ENCODE peak calls at places on chromosomes 11 and 22, in four cellular contexts. T, G, P and Q are unnamed samples.
A peak's percentile ranks its signal among the peaks of the same experiment; 100 is the strongest.

GRCh38 chr11:11988099-11988651 is 20.3 kb downstream of the DKK3 start:
- DNase-seq in T (no peak), G (no peak), P (no peak), Q (no peak)

GRCh38 chr11:32586576-32587190 is 3.1 kb downstream of the EIF3M start:
- DNase-seq in T (no peak), G (peak; percentile 46), P (no peak), Q (peak; percentile 41)

GRCh38 chr11:26527685-26528084 is 44.4 kb downstream of the MUC15 start:
- DNase-seq in T (no peak), G (no peak), P (no peak), Q (no peak)

GRCh38 chr11:1207451-1208360 is 15.2 kb upstream of the MUC5B start:
- DNase-seq in T (no peak), G (no peak), P (no peak), Q (peak; percentile 13)

GRCh38 chr11:15765530-15765929 is 590.8 kb downstream of the SOX6 start:
- DNase-seq in T (no peak), G (no peak), P (no peak), Q (no peak)

GRCh38 chr11:17244046-17244445 is 32.5 kb upstream of the NUCB2 start:
- DNase-seq in T (no peak), G (no peak), P (peak; percentile 52), Q (no peak)

GRCh38 chr11:125593113-125593761 is 585 bp downstream of the STT3A start:
- DNase-seq in T (no peak), G (peak; percentile 60), P (no peak), Q (no peak)

GRCh38 chr22:32323513-32324164 is 34.0 kb upstream of the RFPL3 start:
- DNase-seq in T (no peak), G (no peak), P (no peak), Q (no peak)

GRCh38 chr22:21025266-21025665 is 7.1 kb downstream of the SLC7A4 start:
- DNase-seq in T (no peak), G (no peak), P (no peak), Q (no peak)

GRCh38 chr11:32090774-32091370 is at the start of gene RCN1:
- DNase-seq in T (peak; percentile 47), G (peak; percentile 13), P (no peak), Q (peak; percentile 93)

GRCh38 chr11:95371147-95371546 is 140.1 kb upstream of the SESN3 start:
- DNase-seq in T (no peak), G (no peak), P (no peak), Q (no peak)

GRCh38 chr11:65311197-65311631 is 3.5 kb upstream of the CDC42EP2 start:
- DNase-seq in T (no peak), G (no peak), P (no peak), Q (no peak)

GRCh38 chr11:1200611-1201191 is 22.2 kb upstream of the MUC5B start:
- DNase-seq in T (no peak), G (no peak), P (no peak), Q (no peak)

GRCh38 chr11:130631119-130631518 is 182.7 kb downstream of the ADAMTS15 start:
- DNase-seq in T (no peak), G (no peak), P (no peak), Q (no peak)

GRCh38 chr11:65452806-65453490 is 30.4 kb downstream of the NEAT1 start:
- DNase-seq in T (no peak), G (no peak), P (no peak), Q (peak; percentile 84)

GRCh38 chr22:26610983-26611382 is 6.8 kb downstream of the CRYBB1 start:
- DNase-seq in T (no peak), G (no peak), P (no peak), Q (no peak)

GRCh38 chr11:23789938-23790371 is 706.9 kb upstream of the LUZP2 start:
- DNase-seq in T (no peak), G (no peak), P (no peak), Q (no peak)

GRCh38 chr11:105181100-105181499 is 41.5 kb upstream of the CARD18 start:
- DNase-seq in T (no peak), G (no peak), P (no peak), Q (no peak)

GRCh38 chr11:125517116-125517804 is 21.2 kb upstream of the FEZ1 start:
- DNase-seq in T (peak; percentile 76), G (no peak), P (no peak), Q (peak; percentile 61)

GRCh38 chr11:70481625-70482528 is 83.5 kb downstream of the CTTN start:
- DNase-seq in T (no peak), G (no peak), P (no peak), Q (no peak)

GRCh38 chr22:18970180-18970947 is 34.3 kb upstream of the PRODH start:
- DNase-seq in T (no peak), G (no peak), P (no peak), Q (peak; percentile 85)

GRCh38 chr11:30585067-30585891 is 874 bp downstream of the MPPED2 start:
- DNase-seq in T (no peak), G (no peak), P (no peak), Q (peak; percentile 79)

GRCh38 chr22:48391171-48391711 is 1436.4 kb downstream of the BRD1 start:
- DNase-seq in T (no peak), G (no peak), P (no peak), Q (no peak)

GRCh38 chr11:33620423-33621120 is 80.1 kb downstream of the C11orf91 start:
- DNase-seq in T (no peak), G (no peak), P (no peak), Q (peak; percentile 34)

GRCh38 chr11:106474274-106474673 is 396.8 kb downstream of the AASDHPPT start:
- DNase-seq in T (no peak), G (no peak), P (no peak), Q (no peak)

GRCh38 chr11:113242767-113243397 is 71.5 kb upstream of the TTC12 start:
- DNase-seq in T (no peak), G (no peak), P (no peak), Q (no peak)

GRCh38 chr11:65894034-65894591 is 3.6 kb downstream of the CCDC85B start:
- DNase-seq in T (no peak), G (no peak), P (no peak), Q (no peak)

GRCh38 chr11:121035823-121036222 is 11.9 kb downstream of the TBCEL start:
- DNase-seq in T (no peak), G (no peak), P (peak; percentile 28), Q (no peak)

GRCh38 chr11:31340903-31341572 is 28.5 kb downstream of the DCDC1 start:
- DNase-seq in T (peak; percentile 1), G (peak; percentile 45), P (no peak), Q (peak; percentile 12)

GRCh38 chr22:50698546-50698945 is 25.9 kb downstream of the SHANK3 start:
- DNase-seq in T (no peak), G (no peak), P (no peak), Q (no peak)

GRCh38 chr11:11155962-11156815 is 196.9 kb downstream of the CSNK2A3 start:
- DNase-seq in T (peak; percentile 31), G (no peak), P (no peak), Q (peak; percentile 54)

GRCh38 chr22:44752285-44753188 is at the start of gene ARHGAP8:
- DNase-seq in T (no peak), G (no peak), P (no peak), Q (peak; percentile 74)

GRCh38 chr11:104323841-104324240 is 159.9 kb upstream of the PDGFD start:
- DNase-seq in T (no peak), G (no peak), P (no peak), Q (no peak)

GRCh38 chr11:12184696-12185095 is 74.3 kb downstream of the MICAL2 start:
- DNase-seq in T (no peak), G (no peak), P (no peak), Q (no peak)

GRCh38 chr22:35315141-35315854 is 15.6 kb downstream of the TOM1 start:
- DNase-seq in T (no peak), G (no peak), P (no peak), Q (no peak)

GRCh38 chr11:90124946-90125345 is 9.5 kb upstream of the NAALAD2 start:
- DNase-seq in T (no peak), G (no peak), P (no peak), Q (no peak)

GRCh38 chr22:39908121-39908520 is 7.2 kb downstream of the GRAP2 start:
- DNase-seq in T (no peak), G (no peak), P (no peak), Q (no peak)
- TF ChIP-seq TCF12 in T (no peak), G (no peak), P (no peak), Q (no peak)

GRCh38 chr22:23534201-23534850 is 45.8 kb downstream of the IGLL1 start:
- DNase-seq in T (no peak), G (no peak), P (no peak), Q (peak; percentile 28)
- H3K9ac ChIP-seq in T (no peak overlapping the region), G (no peak overlapping the region), P (no peak overlapping the region), Q (no peak overlapping the region)

GRCh38 chr11:117319214-117319840 is 3.3 kb upstream of the BACE1 start:
- DNase-seq in T (no peak), G (no peak), P (no peak), Q (no peak)
- TF ChIP-seq TAF1 in T (no peak), G (no peak), P (no peak), Q (no peak)

GRCh38 chr11:68340784-68341556 is 28.6 kb downstream of the LRP5 start:
- DNase-seq in T (no peak), G (no peak), P (peak; percentile 54), Q (no peak)

GRCh38 chr11:68343761-68344256 is 31.4 kb downstream of the LRP5 start:
- DNase-seq in T (no peak), G (peak; percentile 68), P (no peak), Q (no peak)

GRCh38 chr11:68340003-68340767 is 27.8 kb downstream of the LRP5 start:
- DNase-seq in T (no peak), G (no peak), P (peak; percentile 44), Q (no peak)

GRCh38 chr11:68341557-68342458 is 29.4 kb downstream of the LRP5 start:
- DNase-seq in T (no peak), G (no peak), P (no peak), Q (peak; percentile 80)

GRCh38 chr11:68342459-68343158 is 30.2 kb downstream of the LRP5 start:
- DNase-seq in T (peak; percentile 29), G (no peak), P (no peak), Q (peak; percentile 47)
- TF ChIP-seq TCF12 in T (no peak), G (no peak), P (no peak), Q (no peak)

DNA sequence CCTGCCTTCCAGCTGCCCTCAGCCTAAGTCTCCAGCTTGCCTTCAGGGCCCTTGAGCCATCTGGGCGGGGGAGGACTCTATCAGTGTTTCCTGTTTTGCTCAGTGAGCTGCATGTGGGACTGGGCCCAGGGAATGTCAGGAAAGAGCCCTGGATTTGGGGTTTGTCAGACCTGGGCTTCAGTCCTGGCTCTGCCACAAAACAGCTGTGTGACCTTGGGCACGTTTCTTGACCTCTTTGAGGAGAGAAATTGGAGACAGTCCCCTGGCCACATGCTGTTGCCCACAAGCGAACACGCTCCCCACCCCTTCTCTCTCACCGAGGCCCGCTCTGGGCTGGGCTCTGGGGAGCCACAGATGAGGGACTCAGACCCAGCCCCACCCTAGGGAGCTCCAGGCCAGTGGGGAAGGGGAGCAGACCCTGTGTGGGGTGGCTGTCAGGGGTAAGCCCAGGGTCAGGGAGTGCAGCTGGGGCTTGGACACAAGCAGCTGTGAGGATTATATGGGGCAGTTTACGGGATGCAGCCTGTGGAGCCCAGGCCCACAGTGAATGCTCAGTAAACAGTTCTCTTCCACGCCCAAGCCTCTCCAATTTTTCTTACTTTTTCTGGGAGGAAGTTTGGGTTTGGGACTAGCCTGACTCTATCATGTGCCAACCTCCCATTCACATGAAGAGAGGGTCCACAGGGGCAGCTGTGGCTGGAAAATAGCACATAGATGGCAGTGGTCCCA is 12.3 kb downstream of the MYO7A start:
- DNase-seq in T (peak; percentile 9), G (no peak), P (no peak), Q (peak; percentile 75)
- H3K9ac ChIP-seq in T (no peak overlapping the region), G (no peak overlapping the region), P (no peak overlapping the region), Q (no peak overlapping the region)